ENCODE peak calls at places on chromosome 21, in four cellular contexts. E is GM12878, Z is HepG2, G is H1. M is an unnamed sample.

GRCh38 chr21:46368533-46369285 is 44.8 kb downstream of the PCNT start:
- DNase-seq in E (peak), Z (no peak), G (no peak), M (no peak)

GRCh38 chr21:38379171-38379570 is 119.1 kb downstream of the ERG start:
- DNase-seq in E (no peak), Z (no peak), G (no peak), M (no peak)

GRCh38 chr21:36813071-36813470 is 114.2 kb downstream of the SIM2 start:
- DNase-seq in E (no peak), Z (no peak), G (no peak), M (no peak)

GRCh38 chr21:34003428-34003827 is 70.0 kb upstream of the MRPS6 start:
- DNase-seq in E (no peak), Z (no peak), G (no peak), M (no peak)

GRCh38 chr21:45990049-45990711 is 8.6 kb downstream of the COL6A1 start:
- DNase-seq in E (no peak), Z (no peak), G (no peak), M (no peak)

GRCh38 chr21:21029159-21029558 is 30.9 kb downstream of the NCAM2 start:
- DNase-seq in E (no peak), Z (no peak), G (no peak), M (peak)

GRCh38 chr21:18801468-18801867 is 397.9 kb upstream of the TMPRSS15 start:
- DNase-seq in E (no peak), Z (no peak), G (no peak), M (no peak)

GRCh38 chr21:45582128-45582527 is 39.9 kb upstream of the SLC19A1 start:
- DNase-seq in E (no peak), Z (no peak), G (no peak), M (no peak)

GRCh38 chr21:45592208-45592619 is 50.0 kb upstream of the SLC19A1 start:
- DNase-seq in E (peak), Z (no peak), G (no peak), M (no peak)

GRCh38 chr21:14617836-14618235 is 71.7 kb upstream of the SAMSN1 start:
- DNase-seq in E (no peak), Z (no peak), G (no peak), M (no peak)

GRCh38 chr21:35258521-35258920 is 209.4 kb upstream of the RUNX1 start:
- DNase-seq in E (no peak), Z (no peak), G (no peak), M (no peak)

GRCh38 chr21:28799926-28800325 is 192.8 kb downstream of the LTN1 start:
- DNase-seq in E (no peak), Z (no peak), G (no peak), M (no peak)

GRCh38 chr21:36183144-36183795 is 26.6 kb downstream of the DOP1B start:
- DNase-seq in E (no peak), Z (no peak), G (no peak), M (no peak)

GRCh38 chr21:25464275-25464674 is 143.0 kb downstream of the MRPL39 start:
- DNase-seq in E (no peak), Z (no peak), G (no peak), M (no peak)

GRCh38 chr21:35319684-35320083 is 270.6 kb upstream of the RUNX1 start:
- DNase-seq in E (no peak), Z (no peak), G (no peak), M (no peak)

GRCh38 chr21:38881041-38881570 is 75.4 kb downstream of the ETS2 start:
- DNase-seq in E (no peak), Z (no peak), G (no peak), M (no peak)

GRCh38 chr21:29423521-29423920 is 124.8 kb downstream of the BACH1 start:
- DNase-seq in E (no peak), Z (no peak), G (no peak), M (no peak)

GRCh38 chr21:34560609-34561008 is 48.6 kb upstream of the KCNE1 start:
- DNase-seq in E (no peak), Z (no peak), G (no peak), M (no peak)

GRCh38 chr21:14603202-14603601 is 57.1 kb upstream of the SAMSN1 start:
- DNase-seq in E (no peak), Z (no peak), G (no peak), M (no peak)

GRCh38 chr21:17607684-17608083 is 5.0 kb downstream of the BTG3 start:
- DNase-seq in E (no peak), Z (no peak), G (no peak), M (no peak)

GRCh38 chr21:39726133-39726532 is 18.9 kb upstream of the IGSF5 start:
- DNase-seq in E (no peak), Z (no peak), G (no peak), M (no peak)

GRCh38 chr21:34613679-34614442 is 1.1 kb downstream of the RCAN1 start:
- DNase-seq in E (no peak), Z (no peak), G (no peak), M (no peak)

GRCh38 chr21:28487455-28488070 is 505.1 kb downstream of the LTN1 start:
- DNase-seq in E (no peak), Z (no peak), G (no peak), M (no peak)

GRCh38 chr21:36104306-36105300 is 30.3 kb upstream of the CBR3 start:
- DNase-seq in E (no peak), Z (no peak), G (peak), M (peak)

GRCh38 chr21:35476616-35477395 is 427.7 kb upstream of the RUNX1 start:
- DNase-seq in E (no peak), Z (no peak), G (no peak), M (no peak)

GRCh38 chr21:35256468-35256988 is 207.4 kb upstream of the RUNX1 start:
- DNase-seq in E (no peak), Z (peak), G (no peak), M (no peak)

GRCh38 chr21:25895565-25896205 is 160.9 kb downstream of the GABPA start:
- DNase-seq in E (no peak), Z (no peak), G (no peak), M (no peak)

GRCh38 chr21:28675265-28676041 is 317.2 kb downstream of the LTN1 start:
- DNase-seq in E (no peak), Z (no peak), G (no peak), M (no peak)

GRCh38 chr21:45949928-45950739 is 31.4 kb upstream of the COL6A1 start:
- DNase-seq in E (no peak), Z (no peak), G (no peak), M (no peak)

GRCh38 chr21:32994305-32994704 is 31.4 kb upstream of the OLIG2 start:
- DNase-seq in E (no peak), Z (no peak), G (no peak), M (peak)
- TF ChIP-seq SUZ12 in E (no peak), Z (no peak), G (no peak), M (no peak)

GRCh38 chr21:41894511-41894910 is 15.4 kb upstream of the PRDM15 start:
- DNase-seq in E (no peak), Z (no peak), G (no peak), M (no peak)

GRCh38 chr21:41895643-41896493 is 16.7 kb upstream of the PRDM15 start:
- DNase-seq in E (no peak), Z (no peak), G (no peak), M (no peak)

GRCh38 chr21:41892726-41893125 is 13.6 kb upstream of the PRDM15 start:
- DNase-seq in E (no peak), Z (no peak), G (no peak), M (no peak)

GRCh38 chr21:41897047-41897669 is 18.0 kb upstream of the PRDM15 start:
- DNase-seq in E (no peak), Z (no peak), G (no peak), M (no peak)

GRCh38 chr21:41894922-41895557 is 15.9 kb upstream of the PRDM15 start:
- DNase-seq in E (no peak), Z (no peak), G (no peak), M (no peak)
- H3K9ac ChIP-seq in E (no peak), Z (no peak), G (no peak), M (no peak)

GRCh38 chr21:27275294-27275927 is 308.5 kb upstream of the ADAMTS5 start:
- DNase-seq in E (no peak), Z (no peak), G (no peak), M (no peak)

DNA sequence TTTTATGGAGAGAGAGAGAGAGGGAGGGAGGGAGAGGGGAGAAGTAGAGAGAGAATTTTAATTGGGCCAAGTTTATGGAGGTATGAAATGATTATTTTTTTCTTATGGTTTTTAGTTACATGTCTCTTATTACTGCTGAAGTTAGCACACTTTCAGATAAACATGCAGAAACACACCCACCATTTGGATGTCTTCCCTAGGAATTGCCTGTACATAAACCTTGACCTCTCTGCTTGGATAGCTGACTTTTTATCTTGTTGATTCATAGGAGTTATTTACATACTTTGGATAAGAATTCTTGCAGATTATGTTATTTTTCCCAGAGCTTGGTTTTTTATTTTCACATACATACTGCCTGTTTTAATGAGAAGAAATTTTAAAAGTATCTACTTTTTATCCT is 310.2 kb upstream of the ADAMTS5 start:
- DNase-seq in E (no peak), Z (no peak), G (no peak), M (no peak)
- TF ChIP-seq YY1 in E (no peak), Z (no peak), G (no peak), M (no peak)

GRCh38 chr21:44511938-44512275 is 28.1 kb downstream of the KRTAP10-1 start:
- DNase-seq in E (no peak), Z (no peak), G (no peak), M (no peak)

GRCh38 chr21:44511219-44511937 is 28.6 kb downstream of the KRTAP10-1 start:
- DNase-seq in E (no peak), Z (no peak), G (no peak), M (no peak)

GRCh38 chr21:44509539-44509938 is 30.5 kb downstream of the KRTAP10-1 start:
- DNase-seq in E (no peak), Z (no peak), G (no peak), M (no peak)

GRCh38 chr21:44510109-44510507 is 29.9 kb downstream of the KRTAP10-1 start:
- DNase-seq in E (no peak), Z (no peak), G (no peak), M (no peak)

DNA sequence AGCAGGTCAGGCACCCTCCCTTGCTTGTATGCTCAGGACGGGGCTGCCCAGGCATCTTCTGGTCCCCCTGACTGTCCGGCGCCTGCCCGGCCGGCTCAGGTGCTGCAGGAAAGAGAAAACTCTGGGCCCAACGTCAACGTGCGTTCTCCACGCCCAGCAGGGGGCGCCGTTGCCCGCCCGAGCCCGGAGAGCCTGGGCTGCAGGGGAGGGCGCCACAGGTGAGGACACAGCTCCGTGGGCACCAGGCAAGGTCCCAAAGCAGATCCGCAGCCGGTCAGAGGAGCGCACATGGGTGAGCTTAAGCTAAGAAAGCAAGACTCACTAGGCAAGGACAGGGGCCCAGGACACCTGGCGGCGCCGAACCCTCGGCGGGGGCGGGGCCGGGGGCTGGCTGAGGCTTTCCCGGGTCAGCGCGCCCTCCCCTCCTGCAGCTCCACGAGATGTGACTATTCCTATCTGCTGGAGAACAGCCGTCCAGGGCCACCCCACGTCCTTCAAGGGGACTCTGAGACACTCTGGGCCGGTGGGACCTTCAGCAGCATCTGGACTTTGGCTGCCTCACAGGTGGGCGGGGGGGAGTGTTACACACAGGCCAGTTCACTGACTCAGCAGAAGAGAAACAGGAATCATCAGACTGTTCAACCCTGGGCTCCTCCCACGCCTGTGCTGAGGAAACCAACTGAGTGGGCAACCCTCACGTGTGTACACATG is 29.3 kb downstream of the KRTAP10-1 start:
- DNase-seq in E (no peak), Z (peak), G (peak), M (peak)
- TF ChIP-seq SUZ12 in E (no peak), Z (no peak), G (no peak), M (no peak)

GRCh38 chr21:16587141-16587570 is 857.4 kb downstream of the USP25 start:
- DNase-seq in E (no peak), Z (peak), G (no peak), M (no peak)

GRCh38 chr21:16587671-16588379 is 858.0 kb downstream of the USP25 start:
- DNase-seq in E (no peak), Z (no peak), G (no peak), M (no peak)

GRCh38 chr21:16589046-16589445 is 859.3 kb downstream of the USP25 start:
- DNase-seq in E (no peak), Z (no peak), G (no peak), M (no peak)

GRCh38 chr21:16589499-16589898 is 859.7 kb downstream of the USP25 start:
- DNase-seq in E (no peak), Z (no peak), G (no peak), M (no peak)

DNA sequence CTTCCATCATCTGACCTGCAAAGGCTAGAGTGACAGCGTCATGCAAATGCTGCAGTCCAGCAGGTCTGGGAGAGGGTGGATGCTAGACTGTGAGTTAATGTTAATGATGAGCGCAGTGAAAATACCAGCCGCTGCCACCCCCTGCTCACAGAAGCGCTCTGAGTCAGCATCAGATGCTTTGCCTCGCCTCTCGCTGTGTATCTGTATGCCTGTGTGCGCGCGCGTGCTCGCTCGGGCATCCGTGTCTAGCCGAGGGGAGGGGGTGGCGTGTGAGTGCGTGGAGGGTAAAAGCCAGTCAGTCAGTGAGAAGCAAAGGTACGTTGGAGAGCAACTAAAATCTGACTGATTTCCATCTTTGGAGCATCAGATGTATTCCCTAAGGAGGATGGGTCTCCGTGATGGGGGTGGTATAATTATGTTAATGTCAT is 858.7 kb downstream of the USP25 start:
- DNase-seq in E (no peak), Z (no peak), G (no peak), M (peak)
- H3K9ac ChIP-seq in E (no peak), Z (no peak), G (no peak), M (no peak)

DNA sequence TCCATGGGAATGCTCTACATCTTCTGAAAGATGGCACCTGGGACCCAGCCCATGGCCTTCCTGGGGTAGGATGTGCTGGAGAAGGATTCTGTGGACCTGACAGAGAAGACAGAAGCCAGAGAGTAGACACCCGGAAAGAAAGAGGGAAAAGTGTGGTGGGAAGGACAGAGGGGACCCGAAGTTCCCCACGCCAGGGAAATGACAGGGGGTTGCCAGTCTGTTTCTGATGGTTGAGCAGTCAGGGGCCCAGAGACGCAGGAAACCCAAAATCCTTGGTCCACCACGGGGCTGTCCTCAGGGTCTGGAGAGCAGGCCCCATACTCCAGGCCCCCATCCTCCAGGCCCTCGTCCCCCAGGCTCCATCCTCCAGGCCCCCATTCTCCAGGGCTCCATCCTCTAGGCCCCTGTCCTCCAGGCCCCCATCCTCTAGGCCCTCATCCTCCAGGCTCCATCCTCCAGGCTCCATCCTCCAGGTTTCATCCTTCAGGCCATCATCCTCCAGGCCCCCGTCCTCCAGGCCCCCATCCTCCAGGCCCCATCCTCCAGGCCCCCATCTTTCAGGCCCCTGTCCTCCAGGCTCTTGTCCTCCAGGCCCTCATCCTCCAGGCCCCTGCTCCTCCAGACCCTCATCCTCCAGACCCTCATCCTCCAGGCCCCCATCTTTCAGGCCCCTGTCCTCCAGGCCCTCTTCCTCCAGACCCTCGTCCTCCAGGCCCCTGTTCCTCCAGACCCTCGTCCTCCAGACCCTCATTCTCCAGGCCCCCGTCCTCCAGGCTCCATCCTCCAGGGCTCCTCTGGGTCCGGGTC is 1.0 kb upstream of the TFF2 start:
- DNase-seq in E (no peak), Z (no peak), G (no peak), M (no peak)
- TF ChIP-seq YY1 in E (no peak), Z (no peak), G (no peak), M (no peak)